ENCODE peak calls at places on chromosomes 13 and 19, in seven cellular contexts. V, Y, W, G, R, Q and A are unnamed samples.

GRCh38 chr13:98275711-98276171 is 98.7 kb upstream of the RNF113B start:
- DNase-seq in V (no peak), Y (no peak), W (no peak), G (no peak), R (no peak), Q (no peak), A (no peak)

GRCh38 chr19:3294080-3294850 is 69.8 kb downstream of the CELF5 start:
- DNase-seq in V (no peak), Y (no peak), W (no peak), G (no peak), R (no peak), Q (no peak), A (no peak)

GRCh38 chr13:99468971-99469545 is 32.2 kb upstream of the TM9SF2 start:
- DNase-seq in V (no peak), Y (no peak), W (no peak), G (no peak), R (no peak), Q (no peak), A (no peak)

GRCh38 chr19:48501961-48502719 is 9.5 kb downstream of the LMTK3 start:
- DNase-seq in V (peak), Y (peak), W (peak), G (no peak), R (no peak), Q (peak), A (peak)

GRCh38 chr19:38265213-38265861 is 964 bp downstream of the SPINT2 start:
- DNase-seq in V (no peak), Y (no peak), W (no peak), G (no peak), R (no peak), Q (no peak), A (peak)

GRCh38 chr19:2613507-2614295 is 88.8 kb downstream of the GNG7 start:
- DNase-seq in V (no peak), Y (no peak), W (peak), G (no peak), R (peak), Q (no peak), A (no peak)

GRCh38 chr19:3759482-3760254 is 1.8 kb downstream of the APBA3 start:
- DNase-seq in V (no peak), Y (no peak), W (no peak), G (no peak), R (no peak), Q (no peak), A (no peak)

GRCh38 chr19:5093297-5093858 is 124.5 kb downstream of the KDM4B start:
- DNase-seq in V (no peak), Y (no peak), W (no peak), G (no peak), R (no peak), Q (no peak), A (no peak)

GRCh38 chr13:37070956-37071355 is 11.5 kb upstream of the SUPT20H start:
- DNase-seq in V (no peak), Y (no peak), W (no peak), G (no peak), R (no peak), Q (no peak), A (no peak)

GRCh38 chr19:2440515-2440914 is 13.1 kb upstream of the TIMM13 start:
- DNase-seq in V (no peak), Y (no peak), W (no peak), G (no peak), R (no peak), Q (no peak), A (no peak)

GRCh38 chr19:2981898-2982297 is 4.5 kb downstream of the TLE6 start:
- DNase-seq in V (no peak), Y (no peak), W (no peak), G (no peak), R (no peak), Q (no peak), A (no peak)

GRCh38 chr13:90968510-90968909 is 379.0 kb upstream of the MIR17HG start:
- DNase-seq in V (no peak), Y (peak), W (peak), G (no peak), R (peak), Q (no peak), A (no peak)

GRCh38 chr13:77516342-77516789 is 19.1 kb upstream of the SCEL start:
- DNase-seq in V (no peak), Y (no peak), W (no peak), G (no peak), R (peak), Q (no peak), A (no peak)

GRCh38 chr13:30253830-30254229 is 53.5 kb downstream of the KATNAL1 start:
- DNase-seq in V (no peak), Y (no peak), W (no peak), G (no peak), R (no peak), Q (no peak), A (no peak)

GRCh38 chr19:38877781-38878574 is at the start of gene RINL:
- DNase-seq in V (no peak), Y (no peak), W (peak), G (no peak), R (no peak), Q (no peak), A (no peak)

GRCh38 chr13:92513672-92514071 is 712.9 kb upstream of the GPC6 start:
- DNase-seq in V (no peak), Y (no peak), W (no peak), G (no peak), R (peak), Q (no peak), A (no peak)

GRCh38 chr13:45456196-45456972 is 8.4 kb upstream of the COG3 start:
- DNase-seq in V (no peak), Y (no peak), W (no peak), G (no peak), R (peak), Q (no peak), A (no peak)

GRCh38 chr19:31300406-31300805 is 48.8 kb downstream of the TSHZ3 start:
- DNase-seq in V (no peak), Y (no peak), W (no peak), G (no peak), R (no peak), Q (no peak), A (no peak)

GRCh38 chr19:31301306-31301980 is 47.8 kb downstream of the TSHZ3 start:
- DNase-seq in V (no peak), Y (no peak), W (no peak), G (no peak), R (no peak), Q (no peak), A (no peak)

GRCh38 chr19:31294189-31294588 is 55.0 kb downstream of the TSHZ3 start:
- DNase-seq in V (no peak), Y (no peak), W (no peak), G (no peak), R (no peak), Q (no peak), A (no peak)

GRCh38 chr19:31296741-31297390 is 52.4 kb downstream of the TSHZ3 start:
- DNase-seq in V (no peak), Y (no peak), W (no peak), G (no peak), R (no peak), Q (no peak), A (peak)

GRCh38 chr19:31297991-31298390 is 51.2 kb downstream of the TSHZ3 start:
- DNase-seq in V (no peak), Y (no peak), W (no peak), G (no peak), R (no peak), Q (no peak), A (peak)
- TF ChIP-seq CTCF in V (no peak), Y (no peak), W (no peak), G (no peak), R (no peak), Q (no peak), A (no peak)

DNA sequence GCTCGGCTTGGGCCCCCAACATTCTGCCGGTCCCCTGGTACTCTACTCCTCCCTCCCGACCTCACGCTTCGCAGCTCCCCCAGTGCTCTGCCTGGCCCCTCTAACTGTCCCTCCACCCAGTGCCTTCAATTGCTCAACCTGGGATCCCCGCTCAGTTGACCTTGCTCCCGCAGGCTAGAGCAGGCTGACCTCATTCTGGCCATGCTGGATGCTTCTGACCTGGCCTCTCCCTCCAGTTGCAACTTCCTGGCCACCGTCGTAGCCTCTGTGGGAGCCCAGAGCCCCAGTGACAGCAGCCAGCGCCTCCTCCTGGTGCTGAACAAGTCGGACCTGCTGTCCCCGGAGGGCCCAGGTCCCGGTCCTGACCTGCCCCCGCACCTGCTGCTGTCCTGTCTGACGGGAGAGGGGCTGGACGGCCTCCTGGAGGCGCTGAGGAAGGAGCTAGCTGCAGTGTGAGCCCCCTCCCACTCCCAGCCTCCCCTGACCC is 3.6 kb downstream of the GTPBP3 start:
- DNase-seq in V (no peak), Y (no peak), W (no peak), G (no peak), R (no peak), Q (no peak), A (no peak)
- TF ChIP-seq CTCF in V (no peak), Y (no peak), W (no peak), G (no peak), R (no peak), Q (no peak), A (no peak)

DNA sequence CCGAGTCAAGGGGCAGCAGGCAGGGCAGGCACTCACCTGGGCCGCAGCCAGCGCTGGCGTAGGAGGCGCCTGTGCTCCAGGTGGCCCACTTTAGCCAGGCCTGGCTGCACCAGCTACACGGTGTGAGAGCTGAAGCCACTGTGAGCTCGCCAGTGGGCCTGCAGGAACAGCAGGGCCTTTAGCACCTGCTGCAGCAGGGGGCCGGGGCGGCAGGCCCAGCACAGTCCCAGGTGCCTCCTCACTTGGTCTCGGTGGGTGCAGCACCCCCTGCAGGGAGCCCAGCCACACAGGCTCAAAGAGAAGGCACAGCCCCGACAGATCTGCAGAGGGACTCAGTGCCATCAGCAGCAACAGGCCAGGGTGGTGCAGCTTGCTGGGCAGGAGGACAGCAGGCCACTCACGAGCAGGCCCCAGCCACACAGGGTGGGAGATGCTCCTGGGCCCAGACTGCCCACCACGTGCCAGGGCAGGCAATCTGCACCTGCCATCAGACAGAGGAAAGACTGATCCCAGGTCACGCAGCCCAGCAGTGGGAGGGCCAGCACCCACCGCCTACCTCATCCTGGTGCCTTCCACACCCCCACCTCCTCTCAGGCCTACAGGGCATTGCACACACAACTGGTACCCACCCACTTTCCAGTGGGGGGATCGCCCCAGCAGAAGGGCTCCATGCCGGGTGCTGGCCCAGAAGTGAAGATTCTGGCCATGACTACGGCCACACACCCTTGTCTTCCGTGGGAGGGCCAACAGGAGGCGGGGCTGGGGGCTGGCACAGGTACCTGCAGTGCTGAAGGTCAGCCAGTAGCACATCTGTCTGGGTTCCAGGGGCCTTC is 15.8 kb downstream of the ARHGAP33 start:
- DNase-seq in V (no peak), Y (no peak), W (no peak), G (no peak), R (no peak), Q (no peak), A (no peak)
- TF ChIP-seq CTCF in V (peak), Y (no peak), W (peak), G (no peak), R (no peak), Q (no peak), A (peak)

GRCh38 chr19:51326216-51327065 is 15.0 kb downstream of the IGLON5 start:
- DNase-seq in V (no peak), Y (no peak), W (no peak), G (no peak), R (no peak), Q (no peak), A (no peak)

GRCh38 chr19:51330366-51330765 is 11.6 kb downstream of the VSIG10L start:
- DNase-seq in V (no peak), Y (no peak), W (no peak), G (no peak), R (no peak), Q (no peak), A (no peak)

GRCh38 chr19:51325161-51325979 is 13.9 kb downstream of the IGLON5 start:
- DNase-seq in V (no peak), Y (no peak), W (no peak), G (no peak), R (no peak), Q (no peak), A (no peak)

GRCh38 chr19:51329411-51329810 is 12.5 kb downstream of the VSIG10L start:
- DNase-seq in V (no peak), Y (no peak), W (no peak), G (no peak), R (no peak), Q (no peak), A (no peak)

GRCh38 chr19:51327066-51327985 is 14.6 kb downstream of the VSIG10L start:
- DNase-seq in V (no peak), Y (no peak), W (peak), G (peak), R (peak), Q (no peak), A (no peak)
- TF ChIP-seq CTCF in V (peak), Y (no peak), W (no peak), G (no peak), R (no peak), Q (no peak), A (no peak)

DNA sequence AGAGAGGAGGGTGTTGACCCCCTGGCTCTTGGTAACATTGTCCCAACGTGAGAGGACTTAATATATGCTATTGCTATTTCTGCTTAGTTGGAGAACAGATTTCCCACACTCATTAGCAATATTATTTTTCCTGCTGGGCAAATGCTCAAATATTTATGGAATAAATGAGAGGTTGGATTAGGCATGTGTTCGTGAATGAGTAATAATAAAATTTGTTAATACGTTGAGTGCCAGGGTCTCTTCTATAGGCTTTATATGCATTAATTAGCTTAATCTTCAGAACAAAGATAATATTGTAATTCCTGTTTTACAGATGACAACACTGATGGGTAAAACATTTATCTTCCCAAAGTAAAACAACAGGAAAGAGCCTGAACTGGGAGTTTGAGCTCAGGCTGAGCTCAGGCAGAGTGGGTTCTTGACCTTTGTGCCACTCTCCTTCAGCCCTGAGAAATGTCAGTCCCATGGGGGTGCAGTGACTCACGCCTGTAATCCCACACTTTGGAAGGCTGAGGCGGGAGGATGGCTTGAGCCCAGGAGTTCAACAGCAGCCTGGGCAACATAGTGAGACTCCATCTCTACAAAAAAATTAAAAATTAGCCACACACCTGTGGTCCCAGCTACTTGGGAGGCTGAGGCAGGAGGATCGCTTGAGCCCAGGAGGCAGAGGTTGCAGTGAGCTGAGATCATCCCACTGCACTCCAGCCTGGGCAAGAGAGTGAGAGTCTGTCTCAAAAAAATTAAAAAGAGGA is 1.2 kb downstream of the ZNF233 start:
- DNase-seq in V (no peak), Y (no peak), W (no peak), G (no peak), R (no peak), Q (no peak), A (no peak)
- TF ChIP-seq CTCF in V (no peak), Y (no peak), W (no peak), G (no peak), R (no peak), Q (no peak), A (no peak)